ENCODE peak calls at places on chromosomes 3 and 15, in four cellular contexts. Z is iris pigment epithelial cell, A is left cardiac atrium, K is astrocyte of the cerebellum. R is an unnamed sample.

GRCh38 chr15:39698444-39699390 is 83.9 kb downstream of the FSIP1 start:
- DNase-seq in Z (no peak), A (no peak), K (no peak), R (no peak)

GRCh38 chr15:93305306-93305705 is 216.3 kb upstream of the RGMA start:
- DNase-seq in Z (no peak), A (no peak), K (no peak), R (no peak)

GRCh38 chr3:46293991-46294833 is 52.0 kb downstream of the CCR3 start:
- DNase-seq in Z (no peak), A (no peak), K (no peak), R (no peak)

GRCh38 chr3:124600765-124601164 is 129.5 kb upstream of the UMPS start:
- DNase-seq in Z (no peak), A (no peak), K (no peak), R (no peak)

GRCh38 chr3:128849776-128850542 is 29.5 kb upstream of the ACAD9 start:
- DNase-seq in Z (peak; percentile 18), A (no peak), K (no peak), R (no peak)

GRCh38 chr3:111763968-111764367 is 95.1 kb upstream of the PHLDB2 start:
- DNase-seq in Z (peak; percentile 84), A (no peak), K (no peak), R (no peak)

GRCh38 chr15:31405200-31405929 is 78.7 kb downstream of the KLF13 start:
- DNase-seq in Z (peak; percentile 39), A (no peak), K (no peak), R (no peak)

GRCh38 chr15:48800811-48801460 is 9.9 kb downstream of the CEP152 start:
- DNase-seq in Z (peak; percentile 55), A (no peak), K (no peak), R (no peak)

GRCh38 chr15:67097893-67098740 is 32.7 kb downstream of the SMAD3 start:
- DNase-seq in Z (peak; percentile 94), A (peak; percentile 65), K (peak; percentile 94), R (no peak)

GRCh38 chr3:162391301-162391700 is 894.7 kb downstream of the OTOL1 start:
- DNase-seq in Z (peak; percentile 79), A (no peak), K (no peak), R (no peak)

GRCh38 chr15:71333839-71334238 is 218.6 kb downstream of the THSD4 start:
- DNase-seq in Z (peak; percentile 89), A (no peak), K (no peak), R (no peak)

GRCh38 chr15:66269326-66270090 is 16.0 kb upstream of the MEGF11 start:
- DNase-seq in Z (peak; percentile 38), A (no peak), K (no peak), R (peak; percentile 71)

GRCh38 chr3:98906230-98906629 is 4.7 kb upstream of the DCBLD2 start:
- DNase-seq in Z (peak; percentile 93), A (no peak), K (peak; percentile 84), R (no peak)

GRCh38 chr3:124246949-124247348 is 255.0 kb upstream of the ROPN1 start:
- DNase-seq in Z (peak; percentile 15), A (no peak), K (no peak), R (no peak)

GRCh38 chr3:48143567-48143966 is 44.6 kb downstream of the CDC25A start:
- DNase-seq in Z (no peak), A (no peak), K (no peak), R (no peak)

GRCh38 chr3:142997330-142997729 is 4.0 kb upstream of the U2SURP start:
- DNase-seq in Z (no peak), A (no peak), K (no peak), R (no peak)

GRCh38 chr3:98733055-98733777 is 29.9 kb upstream of the ST3GAL6 start:
- DNase-seq in Z (peak; percentile 32), A (peak; percentile 49), K (no peak), R (no peak)

GRCh38 chr3:146065573-146066006 is 95.4 kb downstream of the PLOD2 start:
- DNase-seq in Z (peak; percentile 72), A (no peak), K (peak; percentile 81), R (peak; percentile 10)

GRCh38 chr3:63588897-63589296 is 63.6 kb upstream of the SNTN start:
- DNase-seq in Z (no peak), A (no peak), K (no peak), R (no peak)

GRCh38 chr3:13111173-13111873 is 38.1 kb upstream of the IQSEC1 start:
- DNase-seq in Z (no peak), A (peak; percentile 5), K (no peak), R (no peak)

GRCh38 chr3:67524046-67524445 is 130.4 kb downstream of the SUCLG2 start:
- DNase-seq in Z (peak; percentile 47), A (no peak), K (no peak), R (no peak)

GRCh38 chr15:68054658-68055223 is 626 bp downstream of the PIAS1 start:
- DNase-seq in Z (peak; percentile 27), A (peak; percentile 68), K (no peak), R (no peak)

GRCh38 chr3:155382396-155383042 is 89.0 kb upstream of the STRIT1 start:
- DNase-seq in Z (peak; percentile 45), A (peak; percentile 70), K (peak; percentile 52), R (no peak)

GRCh38 chr3:12178091-12178820 is 19.5 kb upstream of the TIMP4 start:
- DNase-seq in Z (peak; percentile 67), A (peak; percentile 69), K (peak; percentile 49), R (no peak)

GRCh38 chr15:101127503-101128076 is 124.3 kb downstream of the CHSY1 start:
- DNase-seq in Z (peak; percentile 97), A (peak; percentile 89), K (peak; percentile 99), R (no peak)

GRCh38 chr15:88498991-88499390 is 31.5 kb downstream of the MRPS11 start:
- DNase-seq in Z (no peak), A (no peak), K (no peak), R (no peak)

GRCh38 chr3:9617736-9618135 is 31.6 kb upstream of the MTMR14 start:
- DNase-seq in Z (no peak), A (no peak), K (no peak), R (no peak)

GRCh38 chr3:50442940-50443579 is 60.4 kb downstream of the CACNA2D2 start:
- DNase-seq in Z (no peak), A (no peak), K (no peak), R (no peak)

GRCh38 chr3:38599886-38600285 is 49.6 kb downstream of the SCN5A start:
- DNase-seq in Z (no peak), A (no peak), K (no peak), R (no peak)

GRCh38 chr3:133393691-133394474 is 6.0 kb upstream of the BFSP2 start:
- DNase-seq in Z (no peak), A (peak; percentile 45), K (no peak), R (no peak)

GRCh38 chr3:197151562-197151961 is 121.9 kb upstream of the MELTF start:
- DNase-seq in Z (peak; percentile 83), A (peak; percentile 20), K (peak; percentile 49), R (peak; percentile 10)

GRCh38 chr3:45071075-45071474 is 45.0 kb downstream of the CLEC3B start:
- DNase-seq in Z (no peak), A (no peak), K (no peak), R (no peak)

GRCh38 chr3:144774897-144775296 is 803.3 kb downstream of the DIPK2A start:
- DNase-seq in Z (no peak), A (no peak), K (no peak), R (no peak)

GRCh38 chr3:128426128-128426921 is 40.4 kb downstream of the DNAJB8 start:
- DNase-seq in Z (no peak), A (peak; percentile 51), K (no peak), R (no peak)